ENCODE peak calls at places on chromosomes 7 and 10, in six cellular contexts. Y is stimulated activated CD4-positive, alpha-beta T cell treated with anti-CD3 and anti-CD28 coated beads, Interleukin-4, amount 100 ng/mL, for 48 hours; N is BE2C; I is B cell; K is AG04450; A is DMS153. S is an unnamed sample.
A peak's percentile ranks its signal among the peaks of the same experiment; 100 is the strongest.

GRCh38 chr7:51121945-51122425 is 194.6 kb downstream of the COBL start:
- DNase-seq in Y (no peak), N (no peak), I (no peak), K (no peak), A (peak; percentile 79), S (no peak)

GRCh38 chr10:119176166-119176565 is 2.4 kb downstream of the PRDX3 start:
- DNase-seq in Y (no peak), N (no peak), I (no peak), K (no peak), A (no peak), S (no peak)

GRCh38 chr7:70571986-70572385 is 560.0 kb upstream of the GALNT17 start:
- DNase-seq in Y (no peak), N (no peak), I (no peak), K (no peak), A (no peak), S (no peak)

GRCh38 chr10:128612631-128613030 is 486.4 kb upstream of the MKI67 start:
- DNase-seq in Y (no peak), N (no peak), I (no peak), K (no peak), A (no peak), S (no peak)

GRCh38 chr7:156504687-156505545 is 135.7 kb upstream of the RNF32 start:
- DNase-seq in Y (no peak), N (no peak), I (no peak), K (no peak), A (no peak), S (no peak)

GRCh38 chr10:111281516-111281915 is 204.7 kb downstream of the ADRA2A start:
- DNase-seq in Y (no peak), N (no peak), I (no peak), K (no peak), A (no peak), S (no peak)

GRCh38 chr7:147681530-147681929 is 909.0 kb upstream of the C7orf33 start:
- DNase-seq in Y (no peak), N (no peak), I (no peak), K (no peak), A (no peak), S (no peak)

GRCh38 chr10:369441-370221 is 234.4 kb downstream of the ZMYND11 start:
- DNase-seq in Y (no peak), N (no peak), I (no peak), K (peak; percentile 42), A (no peak), S (peak; percentile 71)

GRCh38 chr10:133419211-133419950 is 5.0 kb downstream of the SPRN start:
- DNase-seq in Y (no peak), N (no peak), I (no peak), K (no peak), A (no peak), S (no peak)

GRCh38 chr10:71085689-71086438 is 126.5 kb upstream of the UNC5B start:
- DNase-seq in Y (no peak), N (no peak), I (peak; percentile 15), K (no peak), A (peak; percentile 10), S (no peak)

GRCh38 chr10:97037365-97038361 is 148.1 kb downstream of the SLIT1 start:
- DNase-seq in Y (peak; percentile 66), N (peak; percentile 83), I (peak; percentile 80), K (peak; percentile 54), A (peak; percentile 73), S (peak; percentile 70)

GRCh38 chr7:105122619-105123018 is 108.6 kb downstream of the KMT2E start:
- DNase-seq in Y (no peak), N (no peak), I (no peak), K (no peak), A (no peak), S (no peak)

GRCh38 chr7:2761801-2762497 is 73.9 kb downstream of the AMZ1 start:
- DNase-seq in Y (no peak), N (no peak), I (no peak), K (no peak), A (no peak), S (no peak)

GRCh38 chr10:11300071-11300470 is 282.4 kb downstream of the CELF2 start:
- DNase-seq in Y (no peak), N (no peak), I (no peak), K (no peak), A (no peak), S (no peak)

GRCh38 chr10:13400196-13400965 is 52.3 kb upstream of the SEPHS1 start:
- DNase-seq in Y (no peak), N (no peak), I (no peak), K (no peak), A (no peak), S (no peak)

GRCh38 chr10:43140414-43140813 is 2.2 kb downstream of the CSGALNACT2 start:
- DNase-seq in Y (no peak), N (no peak), I (no peak), K (peak; percentile 73), A (no peak), S (peak; percentile 87)

GRCh38 chr7:74656421-74656910 is 1.1 kb upstream of the GTF2I start:
- DNase-seq in Y (peak; percentile 24), N (peak; percentile 75), I (peak; percentile 64), K (no peak), A (no peak), S (no peak)

GRCh38 chr7:12635830-12636229 is 51.6 kb upstream of the ARL4A start:
- DNase-seq in Y (no peak), N (no peak), I (peak; percentile 14), K (no peak), A (no peak), S (no peak)

GRCh38 chr10:86152354-86152753 is 214.2 kb downstream of the GRID1 start:
- DNase-seq in Y (no peak), N (no peak), I (no peak), K (no peak), A (no peak), S (no peak)

GRCh38 chr10:112314822-112315474 is 31.7 kb downstream of the TECTB start:
- DNase-seq in Y (peak; percentile 79), N (peak; percentile 81), I (peak; percentile 63), K (peak; percentile 55), A (peak; percentile 28), S (peak; percentile 45)

GRCh38 chr7:18040196-18040595 is 12.6 kb upstream of the PRPS1L1 start:
- DNase-seq in Y (no peak), N (no peak), I (no peak), K (peak; percentile 55), A (no peak), S (peak; percentile 24)